ENCODE peak calls at places on chromosomes 3 and 15, in six cellular contexts. A is lower lobe of right lung, Y is colonic mucosa, G is adrenal gland, S is endothelial cell of umbilical vein, V is heart right ventricle. X is an unnamed sample. For H3K4me1, the result is how much of the 10 kb centered on the place peaks cover.

GRCh38 chr15:27561816-27562215 is 537.3 kb downstream of the OCA2 start:
- DNase-seq in Y (no peak), S (no peak), G (no peak), V (no peak), A (no peak), X (no peak)

GRCh38 chr15:52397118-52397517 is 101.5 kb upstream of the MYO5C start:
- DNase-seq in A (no peak), G (no peak), S (no peak), Y (no peak), V (peak), X (no peak)

GRCh38 chr3:132730891-132731580 is 8.8 kb upstream of the NPHP3 start:
- DNase-seq in G (no peak), V (peak), S (peak), Y (no peak), A (no peak), X (no peak)

GRCh38 chr3:124814620-124815421 is 72.3 kb downstream of the ITGB5 start:
- DNase-seq in Y (peak), V (no peak), G (no peak), S (no peak), A (no peak), X (peak)

GRCh38 chr3:112395166-112395894 is 62.4 kb downstream of the CD200 start:
- DNase-seq in A (no peak), Y (no peak), G (no peak), S (peak), V (no peak), X (no peak)

GRCh38 chr15:63044645-63045437 is 2.3 kb downstream of the TPM1 start:
- DNase-seq in G (no peak), A (no peak), S (peak), V (no peak), Y (peak), X (no peak)

GRCh38 chr3:16400143-16400935 is 113.2 kb downstream of the RFTN1 start:
- DNase-seq in G (no peak), V (no peak), S (no peak), Y (no peak), A (no peak), X (no peak)

GRCh38 chr3:133535971-133536634 is 37.4 kb upstream of the CDV3 start:
- DNase-seq in Y (peak), S (peak), V (peak), G (peak), A (no peak), X (no peak)

GRCh38 chr3:114569186-114569585 is 275.4 kb downstream of the TIGIT start:
- DNase-seq in G (no peak), Y (no peak), A (no peak), S (peak), V (no peak), X (no peak)

GRCh38 chr3:65732060-65732933 is 306.4 kb downstream of the MAGI1 start:
- DNase-seq in G (no peak), A (no peak), Y (peak), V (peak), S (peak), X (no peak)

GRCh38 chr3:168870892-168871291 is 775.2 kb upstream of the GOLIM4 start:
- DNase-seq in S (no peak), A (no peak), V (no peak), G (no peak), Y (no peak), X (no peak)

GRCh38 chr3:185732782-185733181 is 92.1 kb downstream of the IGF2BP2 start:
- DNase-seq in V (no peak), A (no peak), Y (no peak), G (no peak), S (peak), X (no peak)

GRCh38 chr15:66765478-66766281 is 63.6 kb downstream of the SMAD6 start:
- DNase-seq in V (peak), Y (peak), G (no peak), A (peak), S (peak), X (peak)

GRCh38 chr3:8669019-8669418 is 24.4 kb upstream of the SSUH2 start:
- DNase-seq in A (no peak), Y (no peak), G (no peak), S (no peak), V (no peak), X (no peak)

GRCh38 chr15:41512078-41512394 is 1.6 kb downstream of the LTK start:
- DNase-seq in A (no peak), S (no peak), V (no peak), Y (peak), G (no peak), X (no peak)

GRCh38 chr15:100968043-100968966 is 49.1 kb downstream of the LRRK1 start:
- DNase-seq in V (no peak), Y (no peak), S (no peak), A (no peak), G (no peak), X (no peak)

GRCh38 chr3:156817931-156818765 is 8.0 kb upstream of the LEKR1 start:
- DNase-seq in A (no peak), Y (no peak), S (peak), V (no peak), G (no peak), X (no peak)

GRCh38 chr3:66029443-66029842 is 9.3 kb downstream of the MAGI1 start:
- DNase-seq in A (no peak), G (no peak), V (no peak), S (no peak), Y (no peak), X (no peak)

GRCh38 chr3:111884411-111885018 is 25.4 kb downstream of the PHLDB2 start:
- DNase-seq in V (peak), S (no peak), A (no peak), G (peak), Y (no peak), X (no peak)

GRCh38 chr3:149536429-149536828 is 61.9 kb downstream of the TM4SF4 start:
- DNase-seq in S (no peak), A (peak), G (peak), Y (peak), V (peak), X (no peak)

GRCh38 chr3:148873928-148874326 is 8.8 kb downstream of the CPA3 start:
- DNase-seq in S (peak), V (no peak), A (no peak), Y (no peak), G (no peak), X (no peak)

GRCh38 chr3:122132949-122133540 is 50.4 kb upstream of the CASR start:
- DNase-seq in A (no peak), Y (no peak), G (no peak), V (no peak), S (no peak), X (no peak)

GRCh38 chr3:23748398-23749110 is 57.2 kb upstream of the UBE2E1 start:
- DNase-seq in S (no peak), G (peak), V (peak), Y (no peak), A (no peak), X (no peak)

GRCh38 chr3:114299925-114300624 is 6.2 kb downstream of the TIGIT start:
- DNase-seq in S (no peak), V (no peak), A (no peak), G (no peak), Y (no peak), X (no peak)

GRCh38 chr3:189355481-189356201 is 183.9 kb downstream of the TPRG1 start:
- DNase-seq in V (no peak), Y (peak), G (peak), A (no peak), S (no peak), X (no peak)

GRCh38 chr3:168081171-168081771 is 14.5 kb downstream of the GOLIM4 start:
- DNase-seq in G (no peak), Y (no peak), S (no peak), V (no peak), A (no peak), X (no peak)

GRCh38 chr3:134600166-134600670 is 50.6 kb downstream of the KY start:
- DNase-seq in V (no peak), Y (no peak), G (no peak), S (no peak), A (no peak), X (no peak)

GRCh38 chr3:59128685-59129084 is 78.9 kb upstream of the CFAP20DC start:
- DNase-seq in S (no peak), Y (no peak), G (no peak), A (no peak), V (no peak), X (no peak)

DNA sequence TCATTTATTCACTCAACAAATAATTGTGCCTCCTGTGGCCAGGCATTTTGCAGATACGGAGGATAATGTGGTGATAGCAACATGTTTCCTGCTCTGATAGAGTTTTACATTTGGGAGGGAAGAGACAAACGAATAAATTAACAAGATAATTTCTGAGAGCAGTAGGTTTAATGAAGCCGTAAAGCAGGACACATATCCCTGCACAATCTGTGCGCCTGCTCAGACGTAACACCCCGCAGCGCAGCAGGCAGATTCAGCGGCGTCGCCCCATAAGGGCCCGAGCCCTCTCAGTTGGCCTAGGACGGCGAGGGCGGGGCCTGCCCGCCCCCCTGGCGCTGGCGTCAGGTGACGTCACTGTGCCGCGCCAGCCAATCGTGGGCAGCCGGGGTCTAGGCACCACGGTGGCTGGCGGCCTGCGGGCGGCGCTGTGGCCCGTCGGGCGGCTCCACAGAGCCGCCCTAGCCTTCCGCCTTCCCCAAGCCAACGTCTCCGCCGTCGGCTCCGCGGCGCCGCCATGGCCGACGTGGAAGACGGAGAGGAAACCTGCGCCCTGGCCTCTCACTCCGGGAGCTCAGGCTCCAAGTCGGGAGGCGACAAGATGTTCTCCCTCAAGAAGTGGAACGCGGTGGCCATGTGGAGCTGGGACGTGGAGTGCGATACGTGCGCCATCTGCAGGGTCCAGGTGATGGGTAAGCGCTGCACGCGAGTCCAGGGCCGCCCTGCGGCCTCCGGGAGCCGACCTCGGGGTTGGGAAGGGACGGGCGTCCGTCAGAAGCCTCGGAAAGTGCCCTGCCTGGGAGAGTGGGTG is at the start of gene RNF7:
- DNase-seq in G (peak), V (peak), S (peak), Y (peak), A (peak), X (peak)
- TF ChIP-seq CTCF in G (peak), V (peak), S (peak), Y (peak), A (peak), X (peak)

GRCh38 chr3:10485806-10486205 is 19.6 kb downstream of the ATP2B2 start:
- DNase-seq in V (no peak), G (no peak), A (no peak), S (no peak), Y (no peak), X (no peak)
- H3K4me1 ChIP-seq in V (under half), G (under half), A (under half), S (under half), Y (under half), X (under half)

DNA sequence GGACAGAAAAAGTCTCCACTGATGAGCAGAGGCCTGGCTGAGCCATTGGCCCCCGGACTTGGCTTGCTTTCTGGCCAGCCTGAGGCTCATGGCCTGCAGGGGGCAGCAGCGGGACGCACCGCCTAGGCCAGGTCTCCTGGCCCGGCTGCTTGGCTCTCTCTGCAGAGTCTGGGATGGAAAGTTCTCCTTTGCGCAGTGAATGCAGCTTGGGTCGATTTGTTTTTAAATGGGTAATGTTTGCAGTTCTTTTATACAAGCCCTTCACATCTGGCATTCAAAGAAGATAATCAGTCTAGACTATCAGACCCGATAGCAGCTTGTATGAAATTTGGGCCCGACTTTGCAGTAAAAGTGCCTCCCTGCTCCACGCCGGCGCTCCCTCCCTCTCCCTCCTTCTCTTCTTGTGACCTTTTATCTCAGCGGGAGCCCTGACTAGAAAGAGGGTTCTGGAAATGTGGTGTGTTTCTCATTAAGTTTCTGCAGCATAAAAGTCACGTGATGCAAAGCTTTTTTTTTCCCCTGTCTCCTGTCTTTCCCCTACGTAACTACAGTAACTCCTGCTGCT is 59.9 kb downstream of the ZNF621 start:
- DNase-seq in Y (peak), A (peak), V (peak), S (peak), G (peak), X (peak)
- TF ChIP-seq CTCF in Y (peak), A (peak), V (peak), S (peak), G (peak), X (peak)

DNA sequence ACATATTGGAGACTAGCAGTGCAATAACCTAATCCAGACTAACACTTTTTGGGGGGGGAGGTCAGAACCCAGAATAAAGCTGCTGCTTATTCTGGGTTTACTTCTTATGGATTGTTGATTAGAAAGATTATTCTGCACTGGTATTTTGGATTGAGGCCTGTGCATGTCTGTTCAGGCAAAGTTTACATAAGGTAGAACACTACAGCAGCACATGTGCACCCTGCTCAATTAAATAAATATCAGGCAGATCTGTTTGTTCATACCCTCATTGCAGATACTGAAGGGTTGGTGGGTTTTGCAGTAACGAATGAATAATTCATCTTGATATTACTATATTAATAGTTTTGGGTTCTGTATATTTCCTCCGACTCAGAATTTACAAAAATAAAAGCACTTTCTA is 19.1 kb downstream of the ARIH1 start:
- DNase-seq in V (no peak), G (no peak), S (no peak), A (no peak), Y (no peak), X (no peak)
- H3K4me1 ChIP-seq in V (half or more), G (under half), S (under half), A (half or more), Y (under half), X (under half)

DNA sequence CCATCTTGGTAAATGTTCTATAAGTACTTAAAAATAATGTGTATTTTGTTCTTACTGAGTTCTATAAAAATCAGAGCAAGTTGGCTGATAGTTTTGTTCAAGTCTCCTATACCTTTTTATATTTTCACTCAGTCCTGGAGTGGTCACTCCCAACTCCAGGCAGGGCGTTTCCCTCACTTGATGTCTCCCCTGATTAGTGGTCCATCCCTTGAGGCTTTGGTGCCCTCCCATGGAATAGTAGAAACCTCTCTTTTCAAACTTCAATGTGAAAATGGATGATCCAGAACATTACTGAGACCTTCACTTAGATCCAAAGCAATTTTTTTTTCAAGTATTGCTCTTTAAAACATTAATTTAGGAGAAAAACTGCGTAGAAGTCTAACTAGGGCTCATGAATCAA is 25.0 kb upstream of the SCN10A start:
- DNase-seq in A (no peak), S (peak), G (no peak), Y (no peak), V (no peak), X (no peak)
- TF ChIP-seq CTCF in A (no peak), S (peak), G (no peak), Y (no peak), V (no peak), X (no peak)

GRCh38 chr3:152245498-152246175 is 23.1 kb upstream of the MBNL1 start:
- DNase-seq in Y (no peak), V (no peak), A (no peak), S (no peak), G (no peak), X (no peak)

GRCh38 chr3:152244156-152244888 is 24.4 kb upstream of the MBNL1 start:
- DNase-seq in G (no peak), A (no peak), V (no peak), S (no peak), Y (no peak), X (no peak)

GRCh38 chr3:152236741-152237140 is 32.0 kb upstream of the MBNL1 start:
- DNase-seq in V (no peak), S (peak), G (no peak), A (no peak), Y (no peak), X (no peak)

GRCh38 chr3:152243301-152243711 is 25.4 kb upstream of the MBNL1 start:
- DNase-seq in Y (no peak), V (no peak), A (no peak), G (no peak), S (no peak), X (no peak)

DNA sequence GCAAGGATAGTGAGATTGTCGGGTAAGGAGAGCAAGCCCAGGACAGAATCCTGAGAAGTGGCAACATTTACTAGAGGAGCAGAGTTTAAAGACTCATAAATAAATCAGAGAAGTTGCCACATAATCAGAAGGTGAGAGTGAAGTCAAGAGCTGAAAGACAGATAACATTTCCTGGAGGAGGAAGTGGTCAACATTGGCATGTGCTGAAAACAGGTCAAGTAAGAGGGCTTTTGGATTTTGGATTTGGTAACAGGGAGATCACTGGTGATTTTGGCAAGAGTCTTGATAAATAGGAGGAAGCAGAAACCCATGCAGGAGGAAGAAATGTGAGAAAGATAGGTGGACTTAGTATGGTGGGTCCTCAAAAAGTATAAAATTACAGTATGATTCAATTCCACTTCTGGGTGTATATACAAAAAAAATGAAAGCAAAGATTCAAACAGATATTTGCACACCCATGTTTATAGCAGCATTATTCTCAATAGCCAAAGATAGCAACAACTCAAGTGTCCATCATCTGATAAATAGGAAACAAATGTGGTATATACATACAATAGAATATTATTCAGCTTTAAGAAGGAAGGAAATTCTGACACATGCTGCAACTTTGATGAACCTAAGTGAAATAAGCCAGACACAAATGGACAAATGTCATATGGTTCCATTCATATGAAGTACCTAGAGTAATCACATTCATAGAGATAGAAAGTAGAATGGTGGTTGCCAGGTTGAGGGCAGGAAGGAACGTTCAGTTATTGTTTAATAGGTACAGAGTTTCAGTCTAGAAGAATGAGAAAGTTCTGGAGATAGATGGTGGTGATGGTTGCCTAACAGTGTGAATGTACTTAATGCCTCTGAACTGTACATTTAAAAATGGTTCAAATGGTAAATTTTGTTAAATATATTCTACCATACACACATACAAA is 27.3 kb upstream of the MBNL1 start:
- DNase-seq in A (no peak), V (no peak), Y (no peak), G (no peak), S (peak), X (no peak)
- H3K4me1 ChIP-seq in A (under half), V (under half), Y (under half), G (under half), S (under half), X (under half)

DNA sequence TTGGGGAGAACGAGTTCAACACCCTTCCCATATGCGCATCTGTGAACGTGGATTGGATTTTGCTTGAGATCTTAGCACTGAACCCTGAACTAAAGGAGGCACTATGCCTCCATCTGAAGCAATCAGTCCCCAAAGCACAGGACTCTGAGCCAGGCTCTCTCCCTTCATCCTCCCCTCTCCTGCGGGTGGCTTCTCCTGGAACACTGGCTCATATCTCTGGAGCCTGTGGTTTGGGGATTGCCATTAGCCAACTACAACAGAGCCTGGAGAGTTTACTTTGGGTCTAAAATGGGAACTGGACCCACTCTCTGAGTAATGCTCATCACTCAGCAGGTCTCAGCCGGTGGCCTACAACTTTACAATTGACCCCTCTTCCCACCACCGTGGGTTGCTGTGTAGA is 190.8 kb upstream of the HES1 start:
- DNase-seq in Y (peak), V (no peak), S (no peak), G (no peak), A (no peak), X (no peak)
- TF ChIP-seq CTCF in Y (no peak), V (no peak), S (no peak), G (no peak), A (no peak), X (no peak)

X was measured in mucosa of descending colon.